ENCODE peak calls at places on chromosomes 12 and 14, in six cellular contexts. One of them, this sample, is unnamed.

GRCh38 chr14:100586153-100586519 is 1.1 kb downstream of the BEGAIN start:
- DNase-seq in pons: no peak
- DNase-seq in fibroblast of lung: no peak
- DNase-seq in globus pallidus: no peak
- DNase-seq in stromal cell of bone marrow: no peak
- DNase-seq in T-helper 17 cell: peak
- DNase-seq in this sample: peak

GRCh38 chr12:108858399-108859074 is 1.2 kb upstream of the SSH1 start:
- DNase-seq in globus pallidus: no peak
- DNase-seq in T-helper 17 cell: no peak
- DNase-seq in fibroblast of lung: no peak
- DNase-seq in pons: no peak
- DNase-seq in stromal cell of bone marrow: no peak
- DNase-seq in this sample: no peak

GRCh38 chr14:36747411-36748184 is 85.9 kb downstream of the PAX9 start:
- DNase-seq in globus pallidus: no peak
- DNase-seq in T-helper 17 cell: no peak
- DNase-seq in pons: no peak
- DNase-seq in fibroblast of lung: no peak
- DNase-seq in stromal cell of bone marrow: no peak
- DNase-seq in this sample: no peak

GRCh38 chr14:69670093-69670492 is 58.7 kb downstream of the SUSD6 start:
- DNase-seq in pons: no peak
- DNase-seq in T-helper 17 cell: no peak
- DNase-seq in stromal cell of bone marrow: no peak
- DNase-seq in fibroblast of lung: peak
- DNase-seq in globus pallidus: no peak
- DNase-seq in this sample: no peak

GRCh38 chr14:56333361-56334279 is 215.4 kb downstream of the PELI2 start:
- DNase-seq in stromal cell of bone marrow: peak
- DNase-seq in pons: peak
- DNase-seq in T-helper 17 cell: no peak
- DNase-seq in globus pallidus: no peak
- DNase-seq in fibroblast of lung: peak
- DNase-seq in this sample: no peak

GRCh38 chr14:96256420-96256819 is 410 bp downstream of the BDKRB1 start:
- DNase-seq in fibroblast of lung: no peak
- DNase-seq in T-helper 17 cell: no peak
- DNase-seq in globus pallidus: no peak
- DNase-seq in pons: no peak
- DNase-seq in stromal cell of bone marrow: peak
- DNase-seq in this sample: no peak

GRCh38 chr12:12474471-12474928 is 88.2 kb downstream of the DUSP16 start:
- DNase-seq in stromal cell of bone marrow: no peak
- DNase-seq in globus pallidus: no peak
- DNase-seq in pons: no peak
- DNase-seq in fibroblast of lung: no peak
- DNase-seq in T-helper 17 cell: no peak
- DNase-seq in this sample: no peak

GRCh38 chr12:87329076-87329863 is 699.9 kb downstream of the C12orf50 start:
- DNase-seq in pons: no peak
- DNase-seq in fibroblast of lung: peak
- DNase-seq in globus pallidus: no peak
- DNase-seq in T-helper 17 cell: no peak
- DNase-seq in stromal cell of bone marrow: no peak
- DNase-seq in this sample: no peak

GRCh38 chr12:122730215-122731014 is at the start of gene HCAR1:
- DNase-seq in T-helper 17 cell: no peak
- DNase-seq in pons: no peak
- DNase-seq in stromal cell of bone marrow: no peak
- DNase-seq in fibroblast of lung: no peak
- DNase-seq in globus pallidus: no peak
- DNase-seq in this sample: no peak

GRCh38 chr12:8156416-8156815 is 399 bp upstream of the ZNF705A start:
- DNase-seq in stromal cell of bone marrow: no peak
- DNase-seq in T-helper 17 cell: no peak
- DNase-seq in pons: no peak
- DNase-seq in globus pallidus: no peak
- DNase-seq in fibroblast of lung: peak
- DNase-seq in this sample: no peak

GRCh38 chr12:112616469-112617190 is 174.9 kb upstream of the RPH3A start:
- DNase-seq in fibroblast of lung: no peak
- DNase-seq in pons: peak
- DNase-seq in globus pallidus: no peak
- DNase-seq in T-helper 17 cell: no peak
- DNase-seq in stromal cell of bone marrow: no peak
- DNase-seq in this sample: no peak

GRCh38 chr14:57918791-57919190 is 52.9 kb upstream of the SLC35F4 start:
- DNase-seq in pons: no peak
- DNase-seq in stromal cell of bone marrow: no peak
- DNase-seq in T-helper 17 cell: no peak
- DNase-seq in globus pallidus: no peak
- DNase-seq in fibroblast of lung: peak
- DNase-seq in this sample: no peak

This sample was measured in glutamatergic neuron.